ENCODE peak calls at places on chromosomes 12 and 14, in four cellular contexts. H, L, G and F are unnamed samples.

GRCh38 chr12:105083551-105084105 is 630 bp downstream of the ALDH1L2 start:
- DNase-seq in L (no peak), H (peak; percentile 63), G (no peak), F (no peak)

GRCh38 chr12:109460538-109460937 is 16.6 kb downstream of the KCTD10 start:
- DNase-seq in H (no peak), G (no peak), L (no peak), F (no peak)

GRCh38 chr12:5123921-5124320 is 80.2 kb downstream of the KCNA5 start:
- DNase-seq in H (no peak), L (no peak), G (no peak), F (no peak)

GRCh38 chr14:60648169-60648933 is 926 bp downstream of the SIX1 start:
- DNase-seq in H (peak; percentile 43), G (no peak), L (no peak), F (no peak)

GRCh38 chr14:23661542-23661941 is 25.4 kb downstream of the DHRS2 start:
- DNase-seq in H (no peak), G (no peak), L (no peak), F (no peak)

GRCh38 chr14:24377660-24378059 is 9.7 kb downstream of the NFATC4 start:
- DNase-seq in L (no peak), H (peak; percentile 79), G (no peak), F (no peak)

GRCh38 chr14:50020184-50020583 is 96.2 kb downstream of the VCPKMT start:
- DNase-seq in L (no peak), G (no peak), H (no peak), F (no peak)

GRCh38 chr14:86038401-86038985 is 508.5 kb downstream of the FLRT2 start:
- DNase-seq in H (peak; percentile 9), L (no peak), G (peak; percentile 10), F (no peak)

GRCh38 chr12:131919366-131920156 is 9.5 kb upstream of the PUS1 start:
- DNase-seq in G (no peak), L (no peak), H (no peak), F (no peak)

GRCh38 chr12:95016120-95016519 is 12.6 kb upstream of the NDUFA12 start:
- DNase-seq in H (no peak), G (no peak), L (no peak), F (no peak)

GRCh38 chr12:95017482-95017881 is 14.0 kb upstream of the NDUFA12 start:
- DNase-seq in G (no peak), L (no peak), H (no peak), F (no peak)

DNA sequence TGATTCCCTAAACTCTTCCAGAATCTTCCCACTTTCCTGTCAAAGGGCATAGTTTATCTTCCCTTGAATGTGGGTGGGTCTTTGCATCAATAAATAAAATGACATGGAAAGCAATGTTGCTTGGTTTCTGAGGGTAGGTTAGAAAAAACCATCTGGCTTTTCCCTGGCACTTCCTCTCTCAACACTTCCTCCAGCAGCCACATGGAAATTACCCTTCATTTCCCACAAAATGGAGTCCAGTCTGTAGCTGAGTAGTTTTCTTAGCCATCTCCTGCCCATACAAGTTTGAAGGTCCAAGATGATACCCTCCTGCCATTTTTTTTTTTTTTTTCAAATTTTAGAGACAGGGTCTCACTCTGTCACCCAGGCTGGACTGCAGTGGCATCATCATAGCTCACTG is 11.1 kb upstream of the NDUFA12 start:
- DNase-seq in L (no peak), G (no peak), H (no peak), F (no peak)
- TF ChIP-seq TCF7L2 in L (no peak), G (no peak), H (no peak), F (no peak)

DNA sequence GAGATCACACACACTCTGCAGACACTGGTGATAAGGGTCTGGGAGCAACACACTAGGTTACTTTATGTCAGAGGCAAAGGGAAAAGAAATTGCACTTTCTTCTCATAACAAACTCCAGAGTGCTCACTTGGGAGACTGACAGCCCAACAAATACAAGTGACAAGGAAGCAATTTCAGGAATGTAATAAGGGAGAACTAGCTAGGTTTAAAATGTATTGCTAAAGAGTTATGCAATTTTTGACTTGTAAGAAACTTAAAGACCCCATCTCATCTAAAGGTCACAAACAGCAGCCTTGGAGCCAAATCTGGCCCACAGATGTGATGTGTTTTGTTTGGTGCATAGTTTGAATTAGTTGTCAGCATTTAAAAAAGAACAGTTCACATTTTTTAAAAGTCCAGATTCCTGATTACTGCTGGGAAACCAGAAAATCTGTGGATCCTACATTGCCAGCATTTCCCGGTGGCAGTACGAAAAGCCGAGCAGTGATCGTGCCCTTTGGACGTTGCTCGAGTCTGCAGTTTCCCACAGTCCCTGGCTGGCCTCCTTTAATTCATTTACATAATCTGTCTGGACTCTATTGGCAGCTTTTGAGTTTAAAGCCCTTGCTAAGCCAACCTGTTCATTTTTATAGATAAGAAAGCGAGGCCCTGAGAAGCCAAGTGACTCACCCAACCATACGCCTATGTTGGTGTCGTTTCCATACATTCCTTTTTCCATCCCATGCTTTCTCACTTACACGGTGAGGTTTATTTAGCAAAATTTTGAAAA is 42.0 kb upstream of the ETV6 start:
- DNase-seq in H (no peak), L (no peak), G (peak; percentile 75), F (no peak)
- TF ChIP-seq TCF7L2 in H (no peak), L (no peak), G (no peak), F (no peak)

GRCh38 chr12:121992059-121992879 is 29.4 kb upstream of the BCL7A start:
- DNase-seq in G (peak; percentile 39), H (no peak), L (peak; percentile 85), F (no peak)
- TF ChIP-seq TCF7L2 in G (no peak), H (no peak), L (no peak), F (no peak)

DNA sequence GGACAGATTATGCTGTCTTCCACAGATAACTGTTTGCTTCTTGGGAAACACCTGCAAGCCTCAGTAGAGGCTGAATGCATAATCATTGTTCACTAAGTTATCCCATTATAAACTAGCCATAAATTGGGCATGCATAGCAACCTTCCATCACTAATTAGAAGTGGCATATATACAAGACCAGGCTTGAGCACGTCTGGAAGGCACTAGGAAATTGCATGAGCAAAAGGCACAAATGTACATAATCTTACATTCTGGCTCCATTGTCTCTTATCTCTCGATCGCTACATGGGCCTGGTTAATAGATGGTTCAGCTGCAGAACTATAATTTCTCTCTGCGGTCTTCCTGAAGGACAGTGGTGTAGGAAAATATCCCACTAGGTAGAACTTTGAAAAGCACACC is 679.2 kb downstream of the RPL10L start:
- DNase-seq in L (no peak), G (no peak), H (no peak), F (no peak)
- TF ChIP-seq TCF7L2 in L (no peak), G (no peak), H (no peak), F (no peak)

GRCh38 chr12:58433969-58434368 is 486.3 kb downstream of the LRIG3 start:
- DNase-seq in H (no peak), G (no peak), L (no peak), F (peak; percentile 36)
- TF ChIP-seq TCF7L2 in H (no peak), G (no peak), L (no peak), F (no peak)

DNA sequence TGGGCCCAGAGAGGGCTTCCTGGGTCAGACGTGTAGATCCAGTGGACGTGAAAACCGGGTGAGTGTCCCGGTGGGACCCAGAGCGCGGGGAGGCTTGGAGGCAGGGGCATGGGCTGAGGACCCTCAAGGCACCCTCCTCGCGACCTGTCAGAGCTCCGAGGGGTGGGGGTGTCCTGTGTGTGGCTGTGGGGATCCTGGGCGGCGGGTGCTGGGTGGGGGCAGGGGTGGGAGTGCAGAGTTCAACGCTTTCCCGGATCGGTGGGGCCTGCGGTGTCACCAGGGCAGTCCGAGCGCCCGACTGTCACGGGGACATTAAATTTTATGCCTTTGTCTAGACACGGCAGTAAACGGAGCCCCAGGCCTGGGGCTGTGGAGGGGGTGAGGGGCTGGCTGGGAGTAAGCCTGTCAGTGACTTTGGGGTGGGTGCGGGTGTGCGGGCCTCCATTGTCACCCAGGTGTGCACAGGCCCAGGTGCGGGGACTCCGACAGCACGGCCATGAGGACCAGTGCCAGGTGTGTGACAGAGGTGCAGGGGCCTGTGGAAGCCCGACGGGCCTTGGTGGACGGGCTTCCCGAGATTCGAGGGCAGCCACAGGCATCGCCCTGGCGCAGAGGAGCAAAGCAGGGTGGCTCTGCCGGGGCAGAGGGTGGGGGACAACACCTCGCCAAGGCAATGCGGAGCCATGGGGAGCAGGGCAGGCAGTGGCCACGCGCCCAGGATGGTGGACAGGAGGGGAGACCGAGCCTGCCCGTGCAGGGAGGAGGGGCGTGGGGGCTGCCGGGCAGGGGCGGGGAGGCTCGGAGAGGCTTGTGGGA is 1.2 kb downstream of the TMEM121 start:
- DNase-seq in L (no peak), G (no peak), H (no peak), F (no peak)
- TF ChIP-seq TCF7L2 in L (no peak), G (no peak), H (no peak), F (no peak)

GRCh38 chr14:51396222-51396815 is 156.3 kb downstream of the TMX1 start:
- DNase-seq in G (no peak), L (peak; percentile 78), H (no peak), F (no peak)
- TF ChIP-seq TCF7L2 in G (no peak), L (no peak), H (no peak), F (no peak)